ENCODE peak calls at places on chromosomes 5 and 9, in seven cellular contexts. T is NB4, M is progenitor cell of endocrine pancreas, C is H9, Z is heart left ventricle, G is AG09319, F is left ventricle myocardium inferior. V is an unnamed sample.

GRCh38 chr9:100082786-100083185 is 16.0 kb downstream of the ERP44 start:
- DNase-seq in G (no peak), Z (no peak), C (no peak), F (no peak), T (no peak), M (no peak), V (peak; percentile 63)

GRCh38 chr9:131987232-131987631 is 92.4 kb downstream of the MED27 start:
- DNase-seq in T (no peak), G (no peak), M (no peak), Z (no peak), F (no peak), C (no peak), V (no peak)

GRCh38 chr5:119743927-119744326 is 114.6 kb downstream of the FAM170A start:
- DNase-seq in Z (no peak), G (no peak), T (peak; percentile 65), M (no peak), F (no peak), C (peak; percentile 50), V (no peak)

GRCh38 chr9:38107811-38108304 is 38.8 kb upstream of the SHB start:
- DNase-seq in T (no peak), G (no peak), F (no peak), C (no peak), M (no peak), Z (no peak), V (no peak)

GRCh38 chr5:125012727-125013451 is 266.4 kb upstream of the ZNF608 start:
- DNase-seq in C (no peak), T (no peak), G (no peak), F (no peak), M (no peak), Z (no peak), V (no peak)

GRCh38 chr9:94901019-94901363 is 174.5 kb downstream of the AOPEP start:
- DNase-seq in M (no peak), T (no peak), F (no peak), Z (no peak), G (no peak), C (no peak), V (no peak)

GRCh38 chr5:124824637-124825158 is 78.3 kb upstream of the ZNF608 start:
- DNase-seq in T (no peak), M (no peak), Z (no peak), C (no peak), G (peak; percentile 44), F (no peak), V (peak; percentile 59)

GRCh38 chr9:35689601-35690446 is at the start of gene TPM2:
- DNase-seq in F (peak; percentile 85), G (peak; percentile 76), M (peak; percentile 18), T (no peak), Z (peak; percentile 88), C (peak; percentile 87), V (no peak)

GRCh38 chr9:95089916-95090791 is 227.4 kb downstream of the FANCC start:
- DNase-seq in T (no peak), Z (peak; percentile 71), C (no peak), F (peak; percentile 70), G (no peak), M (no peak), V (no peak)

DNA sequence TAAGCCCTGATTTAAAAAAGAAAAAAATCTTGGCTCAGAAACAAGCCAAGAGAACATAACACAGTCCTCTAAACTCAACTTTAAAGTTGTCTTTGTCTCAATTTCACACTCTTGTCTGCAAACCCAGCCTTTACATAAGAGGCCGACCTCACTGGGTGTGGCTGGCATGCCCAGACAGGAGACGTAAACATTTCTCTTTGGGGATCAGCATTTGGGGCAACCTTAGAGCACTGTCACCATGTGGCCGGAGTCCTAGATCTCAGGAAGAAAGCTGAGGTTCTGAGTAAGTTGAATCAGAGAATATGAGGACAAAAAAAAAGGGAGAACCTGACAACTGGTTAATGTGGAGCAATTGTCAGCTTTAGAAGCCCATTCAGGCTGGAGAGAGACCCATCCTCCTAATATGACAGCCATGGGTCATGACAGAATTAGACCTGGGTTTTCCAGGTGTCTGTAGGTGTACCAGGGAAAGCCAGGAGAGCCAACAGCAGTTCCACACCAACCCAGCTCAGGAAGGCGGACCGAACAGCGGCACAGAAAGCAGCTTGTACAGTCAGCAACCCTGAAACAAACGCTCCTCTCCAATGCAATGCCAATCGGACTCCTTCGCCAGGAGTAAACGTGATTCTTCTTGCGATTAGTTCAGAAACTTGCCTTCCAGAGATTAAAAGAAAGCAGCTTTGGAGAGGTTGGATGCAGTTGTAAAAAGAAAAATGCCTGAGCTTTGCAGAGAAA is 97.9 kb upstream of the MAP3K1 start:
- DNase-seq in G (no peak), T (no peak), M (no peak), F (no peak), C (no peak), Z (no peak), V (no peak)
- TF ChIP-seq CTCF in G (no peak), T (no peak), M (no peak), F (no peak), C (no peak), Z (no peak), V (no peak)

GRCh38 chr5:17837757-17838156 is 203.5 kb downstream of the TAF11L14 start:
- DNase-seq in M (no peak), T (no peak), F (no peak), C (no peak), G (no peak), Z (no peak), V (no peak)

GRCh38 chr5:17839848-17840247 is 205.6 kb downstream of the TAF11L14 start:
- DNase-seq in F (no peak), C (no peak), Z (no peak), G (no peak), T (no peak), M (no peak), V (no peak)

GRCh38 chr5:17833336-17833735 is 199.1 kb downstream of the TAF11L14 start:
- DNase-seq in T (no peak), F (no peak), G (no peak), M (no peak), C (no peak), Z (no peak), V (no peak)

GRCh38 chr5:17838506-17838905 is 204.2 kb downstream of the TAF11L14 start:
- DNase-seq in G (no peak), F (no peak), M (no peak), C (no peak), Z (no peak), T (no peak), V (no peak)
- TF ChIP-seq CTCF in G (no peak), F (no peak), M (no peak), C (no peak), Z (no peak), T (no peak), V (no peak)

GRCh38 chr5:180799902-180800801 is 2.5 kb downstream of the MGAT1 start:
- DNase-seq in T (no peak), M (no peak), F (no peak), C (no peak), G (no peak), Z (no peak), V (no peak)
- TF ChIP-seq CTCF in T (no peak), M (no peak), F (no peak), C (no peak), G (no peak), Z (no peak), V (peak; percentile 17)

GRCh38 chr5:140347382-140347781 is 979 bp upstream of the HBEGF start:
- DNase-seq in Z (no peak), C (no peak), M (no peak), T (no peak), F (no peak), G (no peak), V (no peak)

GRCh38 chr5:140342896-140343295 is 3.5 kb downstream of the HBEGF start:
- DNase-seq in T (peak; percentile 65), Z (no peak), F (no peak), C (no peak), G (no peak), M (no peak), V (no peak)

GRCh38 chr5:140345919-140346347 is 470 bp downstream of the HBEGF start:
- DNase-seq in C (peak; percentile 76), M (peak; percentile 44), T (peak; percentile 80), F (peak; percentile 73), Z (peak; percentile 87), G (no peak), V (peak; percentile 29)

GRCh38 chr5:140346348-140347221 is at the start of gene HBEGF:
- DNase-seq in F (peak; percentile 88), C (peak; percentile 94), G (no peak), M (peak; percentile 77), T (peak; percentile 90), Z (peak; percentile 93), V (peak; percentile 39)

DNA sequence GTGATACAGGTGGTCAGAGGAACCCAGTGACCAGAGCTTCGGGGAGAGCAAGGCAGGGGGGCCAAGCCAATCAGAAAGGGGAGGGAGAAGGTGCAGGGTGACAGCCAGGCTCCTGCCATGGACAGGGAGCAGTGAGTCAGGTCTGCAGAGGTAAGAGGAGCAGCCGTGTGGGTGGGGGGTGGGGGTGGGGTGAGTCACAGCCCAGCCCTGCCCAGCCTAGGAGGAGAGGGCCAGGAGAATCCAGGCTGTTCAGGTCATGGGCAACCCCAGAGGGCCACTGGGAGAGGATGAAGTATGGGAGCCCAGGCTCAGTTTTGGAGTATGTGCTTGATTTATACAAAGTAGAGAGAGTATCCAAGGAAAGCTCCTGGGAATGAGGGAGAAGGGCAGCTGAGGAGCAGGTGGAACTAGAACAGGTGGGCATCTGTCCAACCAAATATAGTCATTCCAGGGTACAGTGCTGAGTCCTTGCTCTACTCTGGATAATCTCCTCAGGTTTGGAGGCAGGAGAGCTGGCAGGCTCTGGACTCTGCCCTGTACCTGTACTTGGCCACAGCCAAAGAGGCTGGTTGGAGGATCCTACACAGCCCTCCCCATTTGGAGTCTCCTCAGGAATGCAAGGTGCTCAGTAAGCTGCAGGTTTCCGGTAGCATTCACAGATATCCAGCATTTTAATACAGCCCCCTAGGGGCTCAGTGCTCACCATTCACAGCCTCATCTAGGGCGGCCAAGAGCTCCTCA is 1.6 kb downstream of the HBEGF start:
- DNase-seq in M (no peak), G (no peak), C (no peak), F (no peak), Z (no peak), T (peak; percentile 49), V (no peak)
- TF ChIP-seq CTCF in M (no peak), G (no peak), C (no peak), F (no peak), Z (no peak), T (no peak), V (no peak)

GRCh38 chr5:23028445-23028844 is 175.3 kb upstream of the CDH12 start:
- DNase-seq in G (no peak), T (no peak), Z (no peak), C (no peak), M (no peak), F (no peak), V (no peak)
- TF ChIP-seq CTCF in G (no peak), T (no peak), Z (no peak), C (no peak), M (no peak), F (no peak), V (no peak)